ENCODE peak calls at places on chromosomes 3 and 15, in five cellular contexts. V, O, X, T and G are unnamed samples. For H3K9me2, the result is how much of the 10 kb centered on the place peaks cover.

GRCh38 chr15:70783610-70784021 is 20.3 kb upstream of the UACA start:
- DNase-seq in V (peak), T (peak), O (no peak), X (peak), G (no peak)

GRCh38 chr3:632571-633170 is 436.1 kb downstream of the CHL1 start:
- DNase-seq in O (peak), T (no peak), X (peak), V (peak), G (peak)

GRCh38 chr3:68854170-68854569 is 78.2 kb downstream of the TAFA4 start:
- DNase-seq in V (no peak), O (no peak), T (no peak), X (no peak), G (no peak)

GRCh38 chr3:188154758-188155574 is 1.0 kb downstream of the LPP start:
- DNase-seq in V (peak), T (no peak), X (no peak), O (no peak), G (no peak)

GRCh38 chr3:4852780-4853748 is 126.2 kb upstream of the BHLHE40 start:
- DNase-seq in X (peak), V (peak), T (peak), O (no peak), G (no peak)

GRCh38 chr3:77039606-77040553 is at the start of gene ROBO2:
- DNase-seq in V (peak), X (no peak), T (no peak), O (peak), G (no peak)

GRCh38 chr15:95712785-95713184 is 617.7 kb upstream of the NR2F2 start:
- DNase-seq in O (no peak), T (no peak), X (peak), V (peak), G (no peak)

GRCh38 chr15:38714309-38715072 is 149.9 kb upstream of the RASGRP1 start:
- DNase-seq in X (peak), O (no peak), V (peak), T (no peak), G (no peak)

GRCh38 chr3:194971965-194972364 is 286.3 kb downstream of the FAM43A start:
- DNase-seq in T (no peak), V (no peak), X (no peak), O (peak), G (peak)

GRCh38 chr3:185823280-185824044 is 1.4 kb downstream of the IGF2BP2 start:
- DNase-seq in T (no peak), O (peak), V (peak), X (peak), G (no peak)

GRCh38 chr3:42763023-42763422 is 10.0 kb downstream of the CCDC13 start:
- DNase-seq in V (peak), T (no peak), X (no peak), O (no peak), G (peak)

GRCh38 chr3:46030626-46031025 is 3.3 kb upstream of the XCR1 start:
- DNase-seq in T (no peak), X (no peak), V (no peak), O (no peak), G (no peak)

GRCh38 chr15:29690765-29691475 is 131.3 kb downstream of the TJP1 start:
- DNase-seq in X (peak), T (no peak), O (no peak), V (no peak), G (no peak)

GRCh38 chr15:52480990-52481389 is 47.7 kb downstream of the MYO5A start:
- DNase-seq in X (no peak), V (no peak), T (no peak), O (no peak), G (no peak)

GRCh38 chr15:58741032-58741431 is 8.5 kb downstream of the ADAM10 start:
- DNase-seq in X (no peak), V (no peak), O (no peak), T (no peak), G (no peak)
- H3K9me2 ChIP-seq in X (under half), V (under half), O (under half), T (under half), G (under half)

DNA sequence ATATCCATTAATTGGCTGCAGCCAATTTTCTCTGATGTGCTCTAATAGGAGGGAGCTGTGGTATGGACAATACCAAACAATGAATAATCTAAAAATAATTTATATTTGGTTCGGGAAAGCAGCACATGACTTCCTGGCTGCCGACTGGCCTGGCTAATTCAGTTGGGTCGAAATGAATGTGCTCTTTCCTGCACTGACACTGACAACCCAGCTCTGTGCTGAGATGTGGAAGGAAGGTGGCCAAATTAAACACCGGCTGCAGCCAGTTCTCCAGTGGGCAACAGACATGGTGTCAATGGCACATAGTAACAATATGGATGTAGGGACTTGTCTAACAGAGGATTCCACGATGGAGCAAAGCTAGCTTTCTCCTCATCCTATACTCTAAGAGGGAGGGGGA is 21.1 kb upstream of the COLQ start:
- DNase-seq in X (no peak), T (no peak), V (peak), O (no peak), G (no peak)
- H3K9me2 ChIP-seq in X (under half), T (under half), V (under half), O (under half), G (under half)

DNA sequence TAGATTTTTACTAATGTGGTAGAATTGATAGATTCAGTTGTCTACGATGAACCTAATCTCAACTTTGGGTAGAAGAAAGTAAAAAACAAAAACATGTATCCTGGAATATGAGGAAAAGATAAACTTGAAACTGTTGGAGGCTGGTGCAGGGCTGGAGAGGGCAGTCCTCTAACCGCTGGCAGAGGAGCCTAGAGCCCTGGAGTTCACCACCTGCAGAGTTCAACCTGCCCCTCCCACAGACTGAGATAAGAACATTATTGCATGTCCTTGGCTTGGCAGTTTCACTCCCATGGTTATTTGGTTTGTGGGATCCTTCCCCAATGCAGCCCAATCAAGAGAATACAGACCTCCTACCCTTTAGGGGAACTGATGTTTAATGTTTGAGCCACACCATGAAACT is 53.2 kb upstream of the GATM start:
- DNase-seq in X (no peak), V (no peak), T (no peak), O (no peak), G (no peak)
- H3K9me2 ChIP-seq in X (under half), V (under half), T (under half), O (under half), G (under half)

DNA sequence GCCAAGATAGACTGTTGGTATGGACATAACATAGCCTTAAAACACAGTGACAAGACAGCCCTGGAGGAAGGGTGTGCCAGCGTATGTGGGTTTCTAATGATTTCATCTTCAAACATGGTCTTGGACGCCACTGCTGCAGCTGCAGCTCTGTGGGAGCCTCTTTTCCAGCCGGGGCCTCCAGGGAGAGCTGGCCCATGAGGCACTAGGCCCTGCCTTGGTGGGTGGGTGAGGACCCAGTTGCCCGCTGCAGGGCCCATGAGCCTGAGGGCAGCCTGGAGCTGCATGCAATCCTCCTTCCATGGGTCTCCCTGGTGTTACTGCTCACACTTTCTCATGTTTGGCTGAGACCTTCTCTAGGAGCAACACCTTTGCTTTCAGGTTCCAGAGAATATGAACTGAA is 198.7 kb downstream of the KLF13 start:
- DNase-seq in V (no peak), T (no peak), X (no peak), O (no peak), G (no peak)
- H3K9me2 ChIP-seq in V (under half), T (under half), X (under half), O (under half), G (under half)

GRCh38 chr3:60513241-60513640 is 738.0 kb downstream of the FHIT start:
- DNase-seq in T (no peak), V (no peak), O (no peak), X (no peak), G (no peak)

GRCh38 chr3:60517134-60517533 is 734.1 kb downstream of the FHIT start:
- DNase-seq in O (no peak), V (no peak), X (no peak), T (no peak), G (no peak)

GRCh38 chr3:60512506-60512905 is 738.7 kb downstream of the FHIT start:
- DNase-seq in O (no peak), X (no peak), V (no peak), T (no peak), G (no peak)

GRCh38 chr3:60514085-60514649 is 737.1 kb downstream of the FHIT start:
- DNase-seq in T (no peak), X (no peak), V (no peak), O (no peak), G (no peak)

GRCh38 chr3:60514866-60515265 is 736.4 kb downstream of the FHIT start:
- DNase-seq in X (no peak), T (no peak), V (no peak), O (no peak), G (no peak)
- H3K9me2 ChIP-seq in X (under half), T (under half), V (under half), O (under half), G (under half)

DNA sequence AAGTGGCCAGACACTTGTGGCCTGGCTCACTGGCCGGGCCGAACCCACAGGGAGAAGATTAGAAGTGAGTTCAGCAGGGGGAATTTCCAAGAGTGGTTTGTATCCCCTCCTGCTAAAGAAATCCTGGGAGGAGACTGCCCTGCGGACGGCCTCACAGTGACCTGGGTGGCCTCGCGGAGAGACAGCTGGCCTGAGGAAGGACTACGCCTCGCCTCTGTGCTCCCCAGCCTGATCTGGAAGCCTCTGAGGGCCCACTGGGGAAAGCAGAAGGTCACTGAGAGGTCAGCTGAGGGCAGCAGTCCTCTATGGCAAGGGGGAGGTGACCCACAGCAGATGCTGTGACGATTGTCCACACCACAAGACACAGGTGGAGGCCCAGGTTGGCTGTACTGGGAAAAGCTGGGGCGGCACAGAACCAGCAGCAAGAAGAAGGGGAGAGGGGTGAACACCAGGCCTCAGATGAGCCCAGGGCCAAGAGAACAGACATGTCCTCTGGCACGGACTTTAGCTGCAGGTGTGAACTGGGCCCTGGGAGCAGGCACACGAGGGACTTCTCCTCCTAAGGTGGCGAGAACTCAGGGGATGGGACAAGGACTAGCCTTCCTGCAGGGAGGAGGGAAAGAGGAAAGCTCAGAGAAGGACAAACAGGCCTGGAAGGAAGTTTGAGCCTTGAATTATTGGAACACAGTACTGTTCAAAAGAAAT is 37.2 kb upstream of the DLG1 start:
- DNase-seq in O (no peak), V (no peak), X (no peak), T (no peak), G (no peak)
- H3K9me2 ChIP-seq in O (under half), V (under half), X (under half), T (under half), G (under half)

DNA sequence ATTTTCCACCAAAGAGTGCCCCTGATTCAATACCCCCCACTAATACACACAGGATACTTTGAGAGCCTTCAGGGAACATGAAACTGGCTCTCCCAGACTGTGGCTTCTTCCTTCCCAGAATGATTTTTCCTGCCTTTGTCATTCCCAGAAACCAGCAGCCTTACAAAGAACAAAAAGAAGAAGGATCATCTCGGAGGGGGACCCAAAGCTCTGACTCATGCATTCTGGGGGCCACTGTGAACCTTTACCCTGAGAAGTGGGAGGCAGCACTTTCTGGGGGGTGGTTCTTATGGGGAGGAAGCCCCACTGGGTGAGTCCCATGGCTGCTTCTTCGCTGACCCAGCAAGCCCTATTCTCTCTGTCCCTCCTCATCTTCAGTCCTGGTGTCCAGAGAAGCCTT is 44.7 kb upstream of the RAD18 start:
- DNase-seq in T (no peak), V (no peak), O (no peak), X (no peak), G (no peak)
- H3K9me2 ChIP-seq in T (under half), V (under half), O (under half), X (under half), G (under half)